ENCODE peak calls at places on chromosomes 5 and 9, in five cellular contexts. O is A549, F is K562, K is GM12878, D is HepG2. R is an unnamed sample.

GRCh38 chr5:87127956-87128687 is 139.6 kb upstream of the RASA1 start:
- DNase-seq in O (no peak), F (no peak), K (no peak), D (no peak), R (no peak)

GRCh38 chr9:18775969-18776368 is 257.0 kb downstream of the SAXO1 start:
- DNase-seq in O (no peak), F (no peak), K (no peak), D (no peak), R (no peak)

GRCh38 chr5:100757618-100758017 is 145.5 kb downstream of the ST8SIA4 start:
- DNase-seq in O (no peak), F (no peak), K (no peak), D (no peak), R (peak; percentile 13)

GRCh38 chr5:167639761-167640160 is 651.7 kb upstream of the WWC1 start:
- DNase-seq in O (no peak), F (no peak), K (no peak), D (no peak), R (no peak)

GRCh38 chr5:147986134-147986757 is 77.5 kb upstream of the SPINK5 start:
- DNase-seq in O (no peak), F (no peak), K (no peak), D (no peak), R (no peak)

GRCh38 chr9:8282555-8282954 is 483.0 kb upstream of the DMAC1 start:
- DNase-seq in O (no peak), F (no peak), K (no peak), D (no peak), R (no peak)

GRCh38 chr9:2385746-2386145 is 235.8 kb upstream of the VLDLR start:
- DNase-seq in O (no peak), F (no peak), K (no peak), D (no peak), R (no peak)

GRCh38 chr5:139667001-139667729 is 19.0 kb downstream of the CXXC5 start:
- DNase-seq in O (no peak), F (no peak), K (no peak), D (no peak), R (no peak)

GRCh38 chr9:93134018-93134739 is at the start of gene NINJ1:
- DNase-seq in O (peak; percentile 90), F (peak; percentile 95), K (peak; percentile 50), D (peak; percentile 40), R (peak; percentile 80)

GRCh38 chr5:59133801-59134261 is 551.0 kb downstream of the RAB3C start:
- DNase-seq in O (peak; percentile 58), F (no peak), K (no peak), D (no peak), R (peak; percentile 18)

GRCh38 chr9:4433379-4433778 is 56.9 kb upstream of the SLC1A1 start:
- DNase-seq in O (no peak), F (no peak), K (no peak), D (no peak), R (no peak)

GRCh38 chr5:110072646-110073045 is 382.9 kb downstream of the MAN2A1 start:
- DNase-seq in O (no peak), F (no peak), K (no peak), D (no peak), R (no peak)

GRCh38 chr5:9437741-9438240 is 108.1 kb downstream of the SEMA5A start:
- DNase-seq in O (no peak), F (no peak), K (no peak), D (no peak), R (no peak)

GRCh38 chr5:44952376-44952775 is 143.6 kb downstream of the MRPS30 start:
- DNase-seq in O (peak; percentile 4), F (peak; percentile 29), K (peak; percentile 5), D (peak; percentile 18), R (peak; percentile 67)
- TF ChIP-seq JUNB in O (no peak), F (no peak), K (no peak), D (no peak), R (no peak)

DNA sequence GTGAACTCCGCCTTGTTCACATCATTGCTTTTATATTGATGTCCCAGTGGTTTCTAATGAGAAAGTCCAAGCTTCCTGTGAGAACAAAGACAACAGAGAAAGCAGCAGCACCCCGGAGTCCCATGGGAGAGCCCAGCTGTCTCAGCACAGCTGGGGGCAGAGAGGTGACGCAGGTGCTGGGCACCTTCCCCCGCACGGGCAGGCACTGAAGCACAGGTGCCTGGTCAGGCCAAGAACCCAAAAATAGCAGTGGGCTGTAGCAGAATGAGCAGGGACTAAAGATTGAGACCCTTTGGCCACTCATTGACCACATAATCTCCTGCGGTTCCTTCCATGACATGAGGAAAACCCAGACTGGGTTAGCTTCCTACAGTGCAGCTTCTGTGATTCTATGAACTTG is 18.8 kb downstream of the SRD5A1 start:
- DNase-seq in O (no peak), F (no peak), K (peak; percentile 33), D (no peak), R (no peak)
- TF ChIP-seq JUNB in O (no peak), F (no peak), K (no peak), D (no peak), R (no peak)

DNA sequence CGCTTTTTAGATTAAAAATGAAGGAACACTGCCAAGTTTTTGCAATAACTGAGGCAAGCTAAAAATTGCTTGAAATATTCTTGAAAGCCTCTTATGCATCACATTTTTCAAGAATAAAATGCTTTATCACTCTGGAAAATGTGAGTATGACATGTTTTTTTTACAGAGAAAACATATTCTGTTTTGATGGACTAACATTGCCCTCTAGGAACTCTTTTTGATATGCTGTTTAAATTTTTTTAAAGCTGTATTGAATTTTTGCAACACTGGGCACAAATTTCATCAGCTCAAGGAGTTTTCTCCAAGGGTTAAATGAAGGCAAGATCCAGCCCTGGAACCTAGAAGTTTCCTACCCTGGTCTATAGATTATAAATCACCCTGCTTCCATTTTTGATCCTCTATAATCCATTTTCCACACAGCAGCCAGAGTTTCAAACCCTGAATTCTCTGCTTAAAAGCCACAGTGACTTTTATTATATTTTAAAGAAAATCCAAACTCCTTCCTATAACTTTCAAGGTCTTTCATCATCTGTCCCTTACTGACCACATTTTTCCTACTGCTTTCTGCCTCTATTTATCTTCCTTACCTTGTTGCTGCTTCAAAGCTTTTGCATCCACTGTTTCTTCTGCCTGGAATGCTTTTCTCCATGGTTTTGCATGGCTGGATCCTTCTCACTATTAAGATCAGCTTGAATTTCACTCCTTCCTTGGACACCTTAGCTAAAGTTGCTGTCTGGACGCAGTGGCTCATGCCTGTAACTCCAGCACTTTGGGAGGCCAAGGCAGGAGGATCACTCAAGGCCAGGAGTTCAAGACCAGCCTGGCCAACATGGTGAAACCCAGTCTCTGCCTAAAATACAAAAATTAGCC is 60.9 kb downstream of the IL31RA start:
- DNase-seq in O (no peak), F (no peak), K (no peak), D (no peak), R (no peak)
- TF ChIP-seq JUNB in O (no peak), F (no peak), K (no peak), D (no peak), R (no peak)

DNA sequence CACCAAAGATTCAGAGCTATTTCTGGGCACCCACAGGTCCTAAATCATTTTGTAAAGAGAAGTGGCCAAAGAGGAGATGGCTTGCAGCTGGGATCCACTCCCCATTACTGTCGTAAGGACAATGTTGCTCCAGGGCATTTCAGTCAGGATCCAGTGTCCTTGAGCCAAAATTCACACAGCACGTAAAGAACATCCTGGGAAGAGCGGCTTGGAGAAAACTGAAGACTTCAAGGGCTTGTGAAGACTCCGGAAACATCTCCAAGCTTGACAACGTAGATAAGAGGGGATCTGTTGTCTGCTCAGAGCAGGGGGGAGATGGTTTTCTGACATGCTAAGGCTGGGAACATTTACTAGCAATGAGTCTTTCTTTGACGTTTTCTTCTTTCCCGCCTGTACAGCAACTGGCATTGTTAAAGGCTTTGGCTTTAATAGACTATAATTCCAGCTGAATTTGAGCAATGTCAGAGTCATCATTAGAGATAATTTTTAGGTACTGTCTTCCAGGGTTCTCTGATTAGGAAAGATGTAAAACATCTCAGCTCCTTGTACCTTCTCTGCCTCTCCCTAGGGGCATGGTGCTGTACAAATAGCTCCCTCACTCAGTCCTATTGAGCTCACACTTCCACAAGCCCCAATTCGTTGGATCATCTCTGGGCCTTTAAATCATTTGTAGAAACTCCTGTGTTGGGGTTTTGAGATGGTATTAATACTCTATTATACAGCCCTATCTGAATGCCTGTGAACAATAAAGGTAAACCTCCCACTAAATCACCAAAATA is 39.7 kb downstream of the EGFLAM start:
- DNase-seq in O (no peak), F (no peak), K (no peak), D (no peak), R (no peak)
- TF ChIP-seq JUNB in O (no peak), F (no peak), K (no peak), D (no peak), R (no peak)

GRCh38 chr5:41406944-41407343 is 103.5 kb downstream of the PLCXD3 start:
- DNase-seq in O (no peak), F (no peak), K (no peak), D (peak; percentile 29), R (no peak)

GRCh38 chr5:41404757-41405156 is 105.6 kb downstream of the PLCXD3 start:
- DNase-seq in O (no peak), F (no peak), K (no peak), D (no peak), R (no peak)

GRCh38 chr5:41402845-41403244 is 107.6 kb downstream of the PLCXD3 start:
- DNase-seq in O (no peak), F (no peak), K (no peak), D (no peak), R (no peak)

GRCh38 chr5:41406424-41406823 is 104.0 kb downstream of the PLCXD3 start:
- DNase-seq in O (peak; percentile 31), F (no peak), K (no peak), D (peak; percentile 23), R (no peak)

DNA sequence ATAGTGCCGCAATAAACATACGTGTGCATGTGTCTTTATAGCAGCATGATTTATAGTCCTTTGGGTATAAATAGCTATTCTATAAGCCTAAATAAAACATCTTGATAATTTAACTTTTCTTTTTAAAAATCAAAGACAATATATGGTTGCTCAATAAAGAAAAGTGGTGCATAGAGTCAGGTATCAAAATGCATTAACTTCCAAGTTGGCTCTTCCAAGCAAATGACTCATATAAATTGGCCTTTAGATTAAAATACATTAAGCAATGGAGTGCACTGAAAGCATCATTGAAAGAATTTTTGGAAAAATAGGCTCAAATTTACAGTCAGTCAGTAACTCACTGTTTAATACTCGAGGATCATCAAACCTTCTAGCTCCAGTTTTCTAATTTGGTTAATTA is 106.6 kb downstream of the PLCXD3 start:
- DNase-seq in O (no peak), F (no peak), K (no peak), D (no peak), R (no peak)
- TF ChIP-seq JUNB in O (no peak), F (no peak), K (no peak), D (no peak), R (no peak)